ENCODE peak calls at places on chromosomes 12 and 14, in ten cellular contexts. G is H4; U is lung; P is A172; W is foreskin fibroblast; V is fibroblast of mammary gland; M is NCI-H1105; E is CD4-positive, alpha-beta T cell; Q is frontal cortex; R is cerebellar cortex. K is an unnamed sample.

GRCh38 chr12:65649126-65649525 is 175.2 kb upstream of the HMGA2 start:
- DNase-seq in G (peak), U (peak), P (peak), W (peak), V (peak), M (no peak), E (no peak), Q (no peak), R (no peak), K (peak)

GRCh38 chr12:39824505-39825198 is 205.0 kb upstream of the ABCD2 start:
- DNase-seq in G (no peak), U (no peak), P (no peak), W (no peak), V (peak), M (no peak), E (no peak), Q (no peak), R (peak), K (no peak)

GRCh38 chr12:82407481-82407880 is 49.2 kb downstream of the METTL25 start:
- DNase-seq in G (no peak), U (no peak), P (no peak), W (no peak), V (no peak), M (no peak), E (no peak), Q (no peak), R (no peak), K (no peak)

GRCh38 chr12:116552750-116553383 is 6.3 kb upstream of the MAP1LC3B2 start:
- DNase-seq in G (no peak), U (no peak), P (no peak), W (no peak), V (no peak), M (no peak), E (no peak), Q (no peak), R (no peak), K (no peak)

GRCh38 chr12:126770188-126770587 is 1496.8 kb upstream of the TMEM132C start:
- DNase-seq in G (no peak), U (no peak), P (no peak), W (no peak), V (peak), M (no peak), E (no peak), Q (no peak), R (no peak), K (no peak)

GRCh38 chr14:30214014-30214413 is 286.4 kb upstream of the PRKD1 start:
- DNase-seq in G (no peak), U (no peak), P (no peak), W (no peak), V (peak), M (no peak), E (no peak), Q (no peak), R (no peak), K (no peak)

GRCh38 chr12:65619018-65619417 is 205.3 kb upstream of the HMGA2 start:
- DNase-seq in G (no peak), U (no peak), P (no peak), W (no peak), V (no peak), M (no peak), E (no peak), Q (no peak), R (no peak), K (no peak)

GRCh38 chr12:29116414-29116813 is 32.7 kb upstream of the FAR2 start:
- DNase-seq in G (no peak), U (no peak), P (no peak), W (no peak), V (no peak), M (no peak), E (no peak), Q (no peak), R (no peak), K (no peak)

GRCh38 chr14:75406102-75406501 is 21.7 kb upstream of the JDP2 start:
- DNase-seq in G (no peak), U (no peak), P (no peak), W (no peak), V (no peak), M (no peak), E (no peak), Q (no peak), R (no peak), K (no peak)

GRCh38 chr12:107779077-107779840 is 4.8 kb downstream of the ASCL4 start:
- DNase-seq in G (no peak), U (no peak), P (no peak), W (no peak), V (no peak), M (no peak), E (no peak), Q (no peak), R (no peak), K (no peak)

GRCh38 chr14:67241416-67242362 is at the start of gene PALS1:
- DNase-seq in G (peak), U (peak), P (peak), W (peak), V (peak), M (no peak), E (no peak), Q (no peak), R (peak), K (peak)

GRCh38 chr14:73266317-73266716 is 29.0 kb downstream of the PAPLN start:
- DNase-seq in G (no peak), U (no peak), P (no peak), W (no peak), V (no peak), M (no peak), E (no peak), Q (no peak), R (no peak), K (no peak)

GRCh38 chr12:86312258-86312657 is 56.1 kb upstream of the MGAT4C start:
- DNase-seq in G (no peak), U (no peak), P (no peak), W (no peak), V (no peak), M (no peak), E (no peak), Q (no peak), R (no peak), K (no peak)

GRCh38 chr12:52204931-52205505 is 13.2 kb upstream of the KRT80 start:
- DNase-seq in G (no peak), U (no peak), P (no peak), W (no peak), V (no peak), M (no peak), E (no peak), Q (no peak), R (no peak), K (no peak)

GRCh38 chr12:123453165-123453564 is 4.8 kb upstream of the SNRNP35 start:
- DNase-seq in G (no peak), U (no peak), P (no peak), W (no peak), V (no peak), M (no peak), E (no peak), Q (no peak), R (no peak), K (no peak)

GRCh38 chr12:106973545-106973944 is 13.4 kb downstream of the MTERF2 start:
- DNase-seq in G (no peak), U (no peak), P (no peak), W (no peak), V (no peak), M (peak), E (no peak), Q (no peak), R (no peak), K (no peak)

GRCh38 chr14:70268760-70269159 is 80.0 kb upstream of the SLC8A3 start:
- DNase-seq in G (no peak), U (no peak), P (no peak), W (no peak), V (no peak), M (no peak), E (no peak), Q (no peak), R (no peak), K (no peak)

GRCh38 chr12:98653866-98654493 is 8.9 kb downstream of the APAF1 start:
- DNase-seq in G (peak), U (no peak), P (peak), W (peak), V (peak), M (peak), E (no peak), Q (peak), R (peak), K (no peak)

GRCh38 chr12:27866382-27867101 is 86.5 kb upstream of the MANSC4 start:
- DNase-seq in G (peak), U (no peak), P (peak), W (peak), V (peak), M (no peak), E (no peak), Q (no peak), R (no peak), K (no peak)

K was measured in H54.